ENCODE peak calls at places on chromosomes 1 and 21, in nine cellular contexts. Z is stomach, P is breast epithelium, V is osteoblast, C is spleen, A is mammary epithelial cell, S is thoracic aorta, M is left ventricle myocardium inferior, T is transverse colon. K is an unnamed sample. For H3K4me1, the result is how much of the 10 kb centered on the place peaks cover.

GRCh38 chr1:940121-941026 is 16.7 kb downstream of the SAMD11 start:
- DNase-seq in V (peak), S (no peak), C (no peak), Z (peak), M (peak), A (no peak), T (peak), P (no peak), K (peak)

GRCh38 chr1:16122361-16122881 is 33.4 kb downstream of the EPHA2 start:
- DNase-seq in C (peak), M (no peak), A (no peak), T (no peak), V (peak), Z (no peak), S (no peak), P (no peak), K (no peak)

GRCh38 chr21:41357546-41357945 is 4.3 kb upstream of the MX2 start:
- DNase-seq in Z (no peak), A (no peak), S (no peak), C (no peak), V (peak), M (no peak), T (no peak), P (peak), K (no peak)

GRCh38 chr1:212179394-212180076 is 105.7 kb upstream of the PPP2R5A start:
- DNase-seq in T (no peak), Z (no peak), M (no peak), P (no peak), A (peak), S (no peak), V (peak), C (no peak), K (no peak)

GRCh38 chr21:35932232-35932911 is 128.0 kb downstream of the SETD4 start:
- DNase-seq in S (no peak), A (peak), C (peak), P (no peak), T (peak), V (peak), Z (no peak), M (peak), K (peak)

GRCh38 chr1:184906771-184907170 is 67.5 kb downstream of the NIBAN1 start:
- DNase-seq in S (no peak), M (no peak), A (no peak), V (no peak), P (no peak), T (no peak), C (no peak), Z (no peak), K (no peak)

GRCh38 chr1:161706483-161707347 is at the start of gene FCRLA:
- DNase-seq in Z (no peak), M (no peak), S (no peak), T (no peak), C (no peak), P (no peak), A (peak), V (peak), K (no peak)

GRCh38 chr1:223029985-223030769 is 112.9 kb downstream of the TLR5 start:
- DNase-seq in V (no peak), Z (no peak), C (no peak), T (no peak), A (no peak), S (no peak), M (no peak), P (no peak), K (no peak)

GRCh38 chr1:225654688-225655508 is 2.0 kb upstream of the ENAH start:
- DNase-seq in P (no peak), M (no peak), Z (no peak), T (no peak), V (peak), A (no peak), C (no peak), S (no peak), K (no peak)

GRCh38 chr1:161285113-161285512 is 24.7 kb downstream of the MPZ start:
- DNase-seq in Z (no peak), V (no peak), S (no peak), A (no peak), T (no peak), P (no peak), M (no peak), C (no peak), K (no peak)

DNA sequence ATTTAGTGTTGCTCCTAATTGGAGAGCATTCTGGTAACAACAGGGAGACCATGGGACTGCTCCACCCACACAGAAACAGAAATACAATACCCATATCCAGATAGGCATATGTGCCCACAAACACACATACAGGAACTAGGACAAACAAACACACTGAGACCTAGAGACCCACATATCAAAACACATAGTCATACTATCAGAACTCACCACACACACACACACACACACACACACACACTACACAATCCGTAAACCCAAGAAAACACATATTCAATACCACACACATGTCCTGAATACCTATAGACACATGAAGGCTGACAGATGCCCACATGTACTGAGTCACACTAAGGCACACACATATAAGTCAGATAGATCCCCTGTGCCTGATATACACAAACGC is 3.5 kb upstream of the NFASC start:
- DNase-seq in P (no peak), A (peak), V (no peak), Z (no peak), S (no peak), T (no peak), C (no peak), M (no peak), K (no peak)
- H3K4me1 ChIP-seq in P (under half), A (under half), V (under half), Z (under half), S (under half), T (under half), C (under half), M (half or more), K (under half)

DNA sequence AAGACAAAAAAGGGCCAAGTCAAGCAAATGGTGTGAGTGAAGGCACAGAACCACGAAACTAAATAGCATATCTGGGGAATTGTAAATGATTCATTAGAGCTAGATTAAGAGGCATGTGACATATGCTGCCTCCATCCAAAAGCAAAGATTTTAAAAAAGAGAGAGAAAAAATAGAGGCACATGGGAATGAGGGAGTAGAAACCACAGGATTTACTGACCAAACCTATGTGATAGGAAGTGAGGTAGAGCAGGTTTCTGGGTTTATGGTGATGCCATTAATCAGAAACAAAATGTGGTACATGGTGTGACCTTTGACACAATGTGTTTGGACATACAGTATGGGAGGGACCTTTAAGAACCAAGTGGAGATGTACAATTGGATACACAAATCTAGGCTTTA is 13.6 kb downstream of the C1orf52 start:
- DNase-seq in V (peak), T (no peak), C (no peak), A (no peak), M (no peak), Z (no peak), S (no peak), P (no peak), K (no peak)
- H3K27ac ChIP-seq in V (peak), T (no peak), C (no peak), A (no peak), M (no peak), Z (no peak), S (no peak), P (no peak), K (no peak)

GRCh38 chr1:12285496-12286143 is 55.8 kb downstream of the VPS13D start:
- DNase-seq in C (no peak), M (no peak), T (no peak), V (peak), Z (no peak), A (no peak), S (no peak), P (no peak), K (no peak)

GRCh38 chr1:12282142-12282541 is 52.3 kb downstream of the VPS13D start:
- DNase-seq in V (no peak), Z (no peak), C (no peak), T (no peak), M (no peak), A (no peak), P (no peak), S (no peak), K (no peak)

GRCh38 chr1:12287869-12288268 is 58.0 kb downstream of the VPS13D start:
- DNase-seq in V (no peak), A (no peak), Z (no peak), T (no peak), M (no peak), S (no peak), P (no peak), C (no peak), K (no peak)

GRCh38 chr1:12279728-12280469 is 50.1 kb downstream of the VPS13D start:
- DNase-seq in M (no peak), C (no peak), V (no peak), Z (no peak), P (no peak), T (no peak), A (no peak), S (no peak), K (no peak)

DNA sequence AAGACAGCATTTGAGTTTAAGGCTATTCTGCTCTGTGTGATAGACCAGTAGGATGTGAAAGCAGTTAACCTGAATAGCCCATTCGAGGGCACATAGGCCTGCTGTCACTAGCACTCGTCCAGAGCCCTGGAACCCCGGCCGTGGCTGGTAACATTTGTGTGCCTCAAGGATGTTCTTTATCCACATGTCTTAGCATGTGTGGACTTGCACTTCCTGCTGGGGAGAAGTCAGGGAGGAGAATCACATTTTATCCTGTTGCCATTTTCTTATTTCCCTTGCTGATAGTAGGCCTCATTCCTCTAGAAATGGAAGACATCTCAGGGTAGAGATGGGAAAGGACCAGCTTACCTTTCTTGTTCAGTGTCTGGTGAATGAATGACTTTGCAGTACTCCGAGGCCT is 54.7 kb downstream of the VPS13D start:
- DNase-seq in V (peak), M (no peak), Z (no peak), S (no peak), A (peak), P (no peak), T (no peak), C (no peak), K (no peak)
- TF ChIP-seq CTCF in V (no peak), M (no peak), Z (no peak), S (no peak), A (no peak), P (no peak), T (no peak), C (no peak), K (no peak)

GRCh38 chr21:44931137-44931500 is 8.7 kb upstream of the SLX9 start:
- DNase-seq in T (peak), Z (no peak), A (no peak), P (no peak), M (peak), S (no peak), V (peak), C (peak), K (peak)
- H3K4me1 ChIP-seq in T (under half), Z (under half), A (under half), P (under half), M (under half), S (under half), V (under half), C (half or more), K (under half)